ENCODE peak calls at places on chromosomes 16 and 17, in four cellular contexts. One of them, this sample, is unnamed.

GRCh38 chr16:74186589-74186988 is 110.0 kb upstream of the PSMD7 start:
- DNase-seq in T-cell: no peak
- DNase-seq in astrocyte of the hippocampus: no peak
- DNase-seq in activated CD4-positive, alpha-beta T cell treated with anti-CD3 and anti-CD28 coated beads, Interleukin-2, amount 50 U/mL, for 48 hours: no peak
- DNase-seq in this sample: no peak

GRCh38 chr16:15487336-15488284 is 53.2 kb downstream of the BMERB1 start:
- DNase-seq in astrocyte of the hippocampus: peak; percentile 90
- DNase-seq in activated CD4-positive, alpha-beta T cell treated with anti-CD3 and anti-CD28 coated beads, Interleukin-2, amount 50 U/mL, for 48 hours: no peak
- DNase-seq in T-cell: no peak
- DNase-seq in this sample: no peak

GRCh38 chr16:3009568-3010390 is 2.9 kb upstream of the CLDN9 start:
- DNase-seq in astrocyte of the hippocampus: peak; percentile 51
- DNase-seq in T-cell: no peak
- DNase-seq in activated CD4-positive, alpha-beta T cell treated with anti-CD3 and anti-CD28 coated beads, Interleukin-2, amount 50 U/mL, for 48 hours: no peak
- DNase-seq in this sample: no peak

GRCh38 chr17:31318298-31319190 is 2.9 kb downstream of the EVI2A start:
- DNase-seq in astrocyte of the hippocampus: peak; percentile 94
- DNase-seq in activated CD4-positive, alpha-beta T cell treated with anti-CD3 and anti-CD28 coated beads, Interleukin-2, amount 50 U/mL, for 48 hours: peak; percentile 63
- DNase-seq in T-cell: peak; percentile 37
- DNase-seq in this sample: peak; percentile 66

GRCh38 chr17:81976332-81977210 is 858 bp upstream of the ASPSCR1 start:
- DNase-seq in astrocyte of the hippocampus: peak; percentile 39
- DNase-seq in T-cell: no peak
- DNase-seq in activated CD4-positive, alpha-beta T cell treated with anti-CD3 and anti-CD28 coated beads, Interleukin-2, amount 50 U/mL, for 48 hours: peak; percentile 64
- DNase-seq in this sample: no peak

GRCh38 chr17:41524261-41524660 is 3.8 kb downstream of the KRT19 start:
- DNase-seq in astrocyte of the hippocampus: no peak
- DNase-seq in T-cell: no peak
- DNase-seq in activated CD4-positive, alpha-beta T cell treated with anti-CD3 and anti-CD28 coated beads, Interleukin-2, amount 50 U/mL, for 48 hours: no peak
- DNase-seq in this sample: no peak

GRCh38 chr17:46794318-46794717 is 24.2 kb downstream of the WNT3 start:
- DNase-seq in T-cell: no peak
- DNase-seq in activated CD4-positive, alpha-beta T cell treated with anti-CD3 and anti-CD28 coated beads, Interleukin-2, amount 50 U/mL, for 48 hours: no peak
- DNase-seq in astrocyte of the hippocampus: no peak
- DNase-seq in this sample: no peak

GRCh38 chr17:81253358-81254131 is 14.4 kb downstream of the NDUFAF8 start:
- DNase-seq in activated CD4-positive, alpha-beta T cell treated with anti-CD3 and anti-CD28 coated beads, Interleukin-2, amount 50 U/mL, for 48 hours: peak; percentile 64
- DNase-seq in astrocyte of the hippocampus: peak; percentile 64
- DNase-seq in T-cell: peak; percentile 54
- DNase-seq in this sample: no peak

GRCh38 chr16:70437582-70438324 is 1.1 kb downstream of the ST3GAL2 start:
- DNase-seq in astrocyte of the hippocampus: peak; percentile 63
- DNase-seq in activated CD4-positive, alpha-beta T cell treated with anti-CD3 and anti-CD28 coated beads, Interleukin-2, amount 50 U/mL, for 48 hours: peak; percentile 25
- DNase-seq in T-cell: no peak
- DNase-seq in this sample: no peak

GRCh38 chr17:50687200-50688066 is 20.3 kb downstream of the ANKRD40 start:
- DNase-seq in astrocyte of the hippocampus: peak; percentile 67
- DNase-seq in T-cell: no peak
- DNase-seq in activated CD4-positive, alpha-beta T cell treated with anti-CD3 and anti-CD28 coated beads, Interleukin-2, amount 50 U/mL, for 48 hours: no peak
- DNase-seq in this sample: no peak

GRCh38 chr17:55398689-55399088 is 22.9 kb downstream of the MMD start:
- DNase-seq in T-cell: no peak
- DNase-seq in activated CD4-positive, alpha-beta T cell treated with anti-CD3 and anti-CD28 coated beads, Interleukin-2, amount 50 U/mL, for 48 hours: no peak
- DNase-seq in astrocyte of the hippocampus: peak; percentile 42
- DNase-seq in this sample: no peak

GRCh38 chr17:75036643-75037268 is 10.0 kb downstream of the ATP5PD start:
- DNase-seq in T-cell: peak; percentile 91
- DNase-seq in astrocyte of the hippocampus: peak; percentile 68
- DNase-seq in activated CD4-positive, alpha-beta T cell treated with anti-CD3 and anti-CD28 coated beads, Interleukin-2, amount 50 U/mL, for 48 hours: peak; percentile 83
- DNase-seq in this sample: peak; percentile 79

GRCh38 chr16:80536246-80536645 is 4.5 kb upstream of the DYNLRB2 start:
- DNase-seq in activated CD4-positive, alpha-beta T cell treated with anti-CD3 and anti-CD28 coated beads, Interleukin-2, amount 50 U/mL, for 48 hours: no peak
- DNase-seq in T-cell: no peak
- DNase-seq in astrocyte of the hippocampus: no peak
- DNase-seq in this sample: no peak

GRCh38 chr16:50830698-50831097 is 88.8 kb downstream of the CYLD start:
- DNase-seq in astrocyte of the hippocampus: no peak
- DNase-seq in activated CD4-positive, alpha-beta T cell treated with anti-CD3 and anti-CD28 coated beads, Interleukin-2, amount 50 U/mL, for 48 hours: no peak
- DNase-seq in T-cell: no peak
- DNase-seq in this sample: no peak

GRCh38 chr16:80591071-80591935 is 50.5 kb downstream of the DYNLRB2 start:
- DNase-seq in activated CD4-positive, alpha-beta T cell treated with anti-CD3 and anti-CD28 coated beads, Interleukin-2, amount 50 U/mL, for 48 hours: no peak
- DNase-seq in astrocyte of the hippocampus: no peak
- DNase-seq in T-cell: peak; percentile 10
- DNase-seq in this sample: no peak

GRCh38 chr16:80924372-80924978 is 82.2 kb downstream of the CMC2 start:
- DNase-seq in astrocyte of the hippocampus: peak; percentile 66
- DNase-seq in activated CD4-positive, alpha-beta T cell treated with anti-CD3 and anti-CD28 coated beads, Interleukin-2, amount 50 U/mL, for 48 hours: peak; percentile 71
- DNase-seq in T-cell: peak; percentile 18
- DNase-seq in this sample: no peak

GRCh38 chr17:5864910-5865657 is 205.1 kb upstream of the WSCD1 start:
- DNase-seq in T-cell: no peak
- DNase-seq in astrocyte of the hippocampus: no peak
- DNase-seq in activated CD4-positive, alpha-beta T cell treated with anti-CD3 and anti-CD28 coated beads, Interleukin-2, amount 50 U/mL, for 48 hours: no peak
- DNase-seq in this sample: no peak

GRCh38 chr16:75010427-75010826 is 11.6 kb downstream of the ZNRF1 start:
- DNase-seq in T-cell: no peak
- DNase-seq in astrocyte of the hippocampus: no peak
- DNase-seq in activated CD4-positive, alpha-beta T cell treated with anti-CD3 and anti-CD28 coated beads, Interleukin-2, amount 50 U/mL, for 48 hours: no peak
- DNase-seq in this sample: no peak

GRCh38 chr16:87956169-87956770 is 5.0 kb downstream of the BANP start:
- DNase-seq in T-cell: peak; percentile 81
- DNase-seq in activated CD4-positive, alpha-beta T cell treated with anti-CD3 and anti-CD28 coated beads, Interleukin-2, amount 50 U/mL, for 48 hours: peak; percentile 81
- DNase-seq in astrocyte of the hippocampus: peak; percentile 60
- DNase-seq in this sample: no peak

GRCh38 chr17:82013772-82014321 is 8.8 kb downstream of the CENPX start:
- DNase-seq in T-cell: no peak
- DNase-seq in activated CD4-positive, alpha-beta T cell treated with anti-CD3 and anti-CD28 coated beads, Interleukin-2, amount 50 U/mL, for 48 hours: no peak
- DNase-seq in astrocyte of the hippocampus: no peak
- DNase-seq in this sample: no peak

GRCh38 chr17:13601317-13601775 is 383 bp downstream of the HS3ST3A1 start:
- DNase-seq in astrocyte of the hippocampus: peak; percentile 63
- DNase-seq in activated CD4-positive, alpha-beta T cell treated with anti-CD3 and anti-CD28 coated beads, Interleukin-2, amount 50 U/mL, for 48 hours: peak; percentile 22
- DNase-seq in T-cell: no peak
- DNase-seq in this sample: no peak

GRCh38 chr17:14211778-14212177 is 24.9 kb downstream of the CDRT15 start:
- DNase-seq in activated CD4-positive, alpha-beta T cell treated with anti-CD3 and anti-CD28 coated beads, Interleukin-2, amount 50 U/mL, for 48 hours: no peak
- DNase-seq in astrocyte of the hippocampus: no peak
- DNase-seq in T-cell: peak; percentile 37
- DNase-seq in this sample: no peak

GRCh38 chr16:10579965-10580918 is at the start of gene EMP2:
- DNase-seq in astrocyte of the hippocampus: peak; percentile 90
- DNase-seq in activated CD4-positive, alpha-beta T cell treated with anti-CD3 and anti-CD28 coated beads, Interleukin-2, amount 50 U/mL, for 48 hours: peak; percentile 4
- DNase-seq in T-cell: no peak
- DNase-seq in this sample: peak; percentile 69

GRCh38 chr17:67574658-67575293 is 143.0 kb upstream of the NOL11 start:
- DNase-seq in T-cell: no peak
- DNase-seq in activated CD4-positive, alpha-beta T cell treated with anti-CD3 and anti-CD28 coated beads, Interleukin-2, amount 50 U/mL, for 48 hours: no peak
- DNase-seq in astrocyte of the hippocampus: no peak
- DNase-seq in this sample: no peak

GRCh38 chr17:30956764-30957374 is 14.0 kb upstream of the RNF135 start:
- DNase-seq in activated CD4-positive, alpha-beta T cell treated with anti-CD3 and anti-CD28 coated beads, Interleukin-2, amount 50 U/mL, for 48 hours: no peak
- DNase-seq in astrocyte of the hippocampus: peak; percentile 21
- DNase-seq in T-cell: no peak
- DNase-seq in this sample: no peak

GRCh38 chr17:78865682-78866390 is 25.2 kb upstream of the USP36 start:
- DNase-seq in astrocyte of the hippocampus: peak; percentile 88
- DNase-seq in T-cell: peak; percentile 43
- DNase-seq in activated CD4-positive, alpha-beta T cell treated with anti-CD3 and anti-CD28 coated beads, Interleukin-2, amount 50 U/mL, for 48 hours: peak; percentile 79
- DNase-seq in this sample: peak; percentile 85

GRCh38 chr16:11404608-11405007 is 59.3 kb downstream of the RMI2 start:
- DNase-seq in activated CD4-positive, alpha-beta T cell treated with anti-CD3 and anti-CD28 coated beads, Interleukin-2, amount 50 U/mL, for 48 hours: no peak
- DNase-seq in T-cell: no peak
- DNase-seq in astrocyte of the hippocampus: no peak
- DNase-seq in this sample: no peak

GRCh38 chr17:62660629-62661118 is 33.2 kb downstream of the MRC2 start:
- DNase-seq in activated CD4-positive, alpha-beta T cell treated with anti-CD3 and anti-CD28 coated beads, Interleukin-2, amount 50 U/mL, for 48 hours: no peak
- DNase-seq in T-cell: no peak
- DNase-seq in astrocyte of the hippocampus: no peak
- DNase-seq in this sample: no peak

GRCh38 chr16:88628512-88628974 is 9.8 kb upstream of the IL17C start:
- DNase-seq in astrocyte of the hippocampus: no peak
- DNase-seq in activated CD4-positive, alpha-beta T cell treated with anti-CD3 and anti-CD28 coated beads, Interleukin-2, amount 50 U/mL, for 48 hours: no peak
- DNase-seq in T-cell: no peak
- DNase-seq in this sample: no peak

GRCh38 chr17:66192378-66192687 is 400 bp upstream of the CEP112 start:
- DNase-seq in T-cell: no peak
- DNase-seq in activated CD4-positive, alpha-beta T cell treated with anti-CD3 and anti-CD28 coated beads, Interleukin-2, amount 50 U/mL, for 48 hours: no peak
- DNase-seq in astrocyte of the hippocampus: no peak
- DNase-seq in this sample: no peak

GRCh38 chr17:20206068-20206467 is 196.9 kb downstream of the SPECC1 start:
- DNase-seq in T-cell: no peak
- DNase-seq in activated CD4-positive, alpha-beta T cell treated with anti-CD3 and anti-CD28 coated beads, Interleukin-2, amount 50 U/mL, for 48 hours: peak; percentile 20
- DNase-seq in astrocyte of the hippocampus: no peak
- DNase-seq in this sample: no peak

GRCh38 chr16:67542464-67542863 is 13.8 kb downstream of the RIPOR1 start:
- DNase-seq in activated CD4-positive, alpha-beta T cell treated with anti-CD3 and anti-CD28 coated beads, Interleukin-2, amount 50 U/mL, for 48 hours: peak; percentile 74
- DNase-seq in T-cell: peak; percentile 78
- DNase-seq in astrocyte of the hippocampus: peak; percentile 60
- DNase-seq in this sample: no peak

GRCh38 chr16:79430129-79430789 is 170.3 kb downstream of the MAF start:
- DNase-seq in activated CD4-positive, alpha-beta T cell treated with anti-CD3 and anti-CD28 coated beads, Interleukin-2, amount 50 U/mL, for 48 hours: no peak
- DNase-seq in astrocyte of the hippocampus: no peak
- DNase-seq in T-cell: no peak
- DNase-seq in this sample: no peak

GRCh38 chr16:66474750-66475199 is 47.7 kb downstream of the BEAN1 start:
- DNase-seq in astrocyte of the hippocampus: no peak
- DNase-seq in activated CD4-positive, alpha-beta T cell treated with anti-CD3 and anti-CD28 coated beads, Interleukin-2, amount 50 U/mL, for 48 hours: peak; percentile 48
- DNase-seq in T-cell: peak; percentile 45
- DNase-seq in this sample: no peak

This sample was measured in tibial nerve.